ENCODE peak calls at places on chromosomes 12 and 14, in six cellular contexts. One of them, this sample, is unnamed.

GRCh38 chr14:50615056-50615455 is 53.0 kb downstream of the SAV1 start:
- DNase-seq in stimulated activated effector memory CD8-positive, alpha-beta T cell treated with anti-CD3 and anti-CD28 coated beads, Interleukin-12 subunit alpha, Interleukin-12 subunit beta, amount 100 ng/mL, for 72 hours: no peak
- DNase-seq in NCI-H2171 treated with DMSO at 0.1 percent for 48 hours: no peak
- DNase-seq in omental fat pad: no peak
- DNase-seq in stimulated activated CD8-positive, alpha-beta memory T cell treated with anti-CD3 and anti-CD28 coated beads, Interleukin-4, amount 100 ng/mL, for 4 hours: no peak
- DNase-seq in AG10803: no peak
- DNase-seq in this sample: no peak

GRCh38 chr12:14901228-14901562 is 15.5 kb upstream of the MGP start:
- DNase-seq in omental fat pad: no peak
- DNase-seq in stimulated activated CD8-positive, alpha-beta memory T cell treated with anti-CD3 and anti-CD28 coated beads, Interleukin-4, amount 100 ng/mL, for 4 hours: no peak
- DNase-seq in NCI-H2171 treated with DMSO at 0.1 percent for 48 hours: no peak
- DNase-seq in AG10803: no peak
- DNase-seq in stimulated activated effector memory CD8-positive, alpha-beta T cell treated with anti-CD3 and anti-CD28 coated beads, Interleukin-12 subunit alpha, Interleukin-12 subunit beta, amount 100 ng/mL, for 72 hours: no peak
- DNase-seq in this sample: no peak

GRCh38 chr12:96047621-96048211 is 12.3 kb upstream of the LTA4H start:
- DNase-seq in stimulated activated effector memory CD8-positive, alpha-beta T cell treated with anti-CD3 and anti-CD28 coated beads, Interleukin-12 subunit alpha, Interleukin-12 subunit beta, amount 100 ng/mL, for 72 hours: no peak
- DNase-seq in AG10803: peak
- DNase-seq in NCI-H2171 treated with DMSO at 0.1 percent for 48 hours: peak
- DNase-seq in stimulated activated CD8-positive, alpha-beta memory T cell treated with anti-CD3 and anti-CD28 coated beads, Interleukin-4, amount 100 ng/mL, for 4 hours: no peak
- DNase-seq in omental fat pad: no peak
- DNase-seq in this sample: no peak

GRCh38 chr14:39107624-39108023 is 4.6 kb upstream of the SEC23A start:
- DNase-seq in omental fat pad: no peak
- DNase-seq in NCI-H2171 treated with DMSO at 0.1 percent for 48 hours: peak
- DNase-seq in AG10803: peak
- DNase-seq in stimulated activated CD8-positive, alpha-beta memory T cell treated with anti-CD3 and anti-CD28 coated beads, Interleukin-4, amount 100 ng/mL, for 4 hours: no peak
- DNase-seq in stimulated activated effector memory CD8-positive, alpha-beta T cell treated with anti-CD3 and anti-CD28 coated beads, Interleukin-12 subunit alpha, Interleukin-12 subunit beta, amount 100 ng/mL, for 72 hours: no peak
- DNase-seq in this sample: no peak

GRCh38 chr12:109727039-109727723 is 13.6 kb downstream of the FAM222A start:
- DNase-seq in NCI-H2171 treated with DMSO at 0.1 percent for 48 hours: peak
- DNase-seq in omental fat pad: no peak
- DNase-seq in stimulated activated effector memory CD8-positive, alpha-beta T cell treated with anti-CD3 and anti-CD28 coated beads, Interleukin-12 subunit alpha, Interleukin-12 subunit beta, amount 100 ng/mL, for 72 hours: no peak
- DNase-seq in AG10803: no peak
- DNase-seq in stimulated activated CD8-positive, alpha-beta memory T cell treated with anti-CD3 and anti-CD28 coated beads, Interleukin-4, amount 100 ng/mL, for 4 hours: no peak
- DNase-seq in this sample: no peak

GRCh38 chr12:71551529-71551928 is 111.9 kb downstream of the LGR5 start:
- DNase-seq in omental fat pad: no peak
- DNase-seq in NCI-H2171 treated with DMSO at 0.1 percent for 48 hours: peak
- DNase-seq in stimulated activated CD8-positive, alpha-beta memory T cell treated with anti-CD3 and anti-CD28 coated beads, Interleukin-4, amount 100 ng/mL, for 4 hours: no peak
- DNase-seq in AG10803: peak
- DNase-seq in stimulated activated effector memory CD8-positive, alpha-beta T cell treated with anti-CD3 and anti-CD28 coated beads, Interleukin-12 subunit alpha, Interleukin-12 subunit beta, amount 100 ng/mL, for 72 hours: no peak
- DNase-seq in this sample: no peak

GRCh38 chr14:71474866-71475265 is 457.4 kb upstream of the RGS6 start:
- DNase-seq in stimulated activated CD8-positive, alpha-beta memory T cell treated with anti-CD3 and anti-CD28 coated beads, Interleukin-4, amount 100 ng/mL, for 4 hours: no peak
- DNase-seq in AG10803: no peak
- DNase-seq in NCI-H2171 treated with DMSO at 0.1 percent for 48 hours: peak
- DNase-seq in stimulated activated effector memory CD8-positive, alpha-beta T cell treated with anti-CD3 and anti-CD28 coated beads, Interleukin-12 subunit alpha, Interleukin-12 subunit beta, amount 100 ng/mL, for 72 hours: no peak
- DNase-seq in omental fat pad: no peak
- DNase-seq in this sample: no peak

GRCh38 chr14:96693986-96694385 is 103.2 kb upstream of the VRK1 start:
- DNase-seq in stimulated activated CD8-positive, alpha-beta memory T cell treated with anti-CD3 and anti-CD28 coated beads, Interleukin-4, amount 100 ng/mL, for 4 hours: no peak
- DNase-seq in NCI-H2171 treated with DMSO at 0.1 percent for 48 hours: no peak
- DNase-seq in AG10803: no peak
- DNase-seq in stimulated activated effector memory CD8-positive, alpha-beta T cell treated with anti-CD3 and anti-CD28 coated beads, Interleukin-12 subunit alpha, Interleukin-12 subunit beta, amount 100 ng/mL, for 72 hours: no peak
- DNase-seq in omental fat pad: no peak
- DNase-seq in this sample: no peak

GRCh38 chr14:28754209-28754985 is 12.2 kb upstream of the FOXG1 start:
- DNase-seq in AG10803: peak
- DNase-seq in stimulated activated CD8-positive, alpha-beta memory T cell treated with anti-CD3 and anti-CD28 coated beads, Interleukin-4, amount 100 ng/mL, for 4 hours: no peak
- DNase-seq in stimulated activated effector memory CD8-positive, alpha-beta T cell treated with anti-CD3 and anti-CD28 coated beads, Interleukin-12 subunit alpha, Interleukin-12 subunit beta, amount 100 ng/mL, for 72 hours: no peak
- DNase-seq in NCI-H2171 treated with DMSO at 0.1 percent for 48 hours: peak
- DNase-seq in omental fat pad: no peak
- DNase-seq in this sample: no peak

GRCh38 chr12:96425321-96425720 is 25.1 kb upstream of the CDK17 start:
- DNase-seq in stimulated activated CD8-positive, alpha-beta memory T cell treated with anti-CD3 and anti-CD28 coated beads, Interleukin-4, amount 100 ng/mL, for 4 hours: no peak
- DNase-seq in omental fat pad: no peak
- DNase-seq in stimulated activated effector memory CD8-positive, alpha-beta T cell treated with anti-CD3 and anti-CD28 coated beads, Interleukin-12 subunit alpha, Interleukin-12 subunit beta, amount 100 ng/mL, for 72 hours: no peak
- DNase-seq in NCI-H2171 treated with DMSO at 0.1 percent for 48 hours: no peak
- DNase-seq in AG10803: peak
- DNase-seq in this sample: no peak

GRCh38 chr12:104684884-104685283 is 228.1 kb downstream of the CHST11 start:
- DNase-seq in AG10803: peak
- DNase-seq in stimulated activated effector memory CD8-positive, alpha-beta T cell treated with anti-CD3 and anti-CD28 coated beads, Interleukin-12 subunit alpha, Interleukin-12 subunit beta, amount 100 ng/mL, for 72 hours: no peak
- DNase-seq in NCI-H2171 treated with DMSO at 0.1 percent for 48 hours: peak
- DNase-seq in stimulated activated CD8-positive, alpha-beta memory T cell treated with anti-CD3 and anti-CD28 coated beads, Interleukin-4, amount 100 ng/mL, for 4 hours: no peak
- DNase-seq in omental fat pad: no peak
- DNase-seq in this sample: no peak

GRCh38 chr12:57545809-57546437 is 1.1 kb downstream of the DCTN2 start:
- DNase-seq in omental fat pad: no peak
- DNase-seq in stimulated activated effector memory CD8-positive, alpha-beta T cell treated with anti-CD3 and anti-CD28 coated beads, Interleukin-12 subunit alpha, Interleukin-12 subunit beta, amount 100 ng/mL, for 72 hours: no peak
- DNase-seq in NCI-H2171 treated with DMSO at 0.1 percent for 48 hours: no peak
- DNase-seq in AG10803: no peak
- DNase-seq in stimulated activated CD8-positive, alpha-beta memory T cell treated with anti-CD3 and anti-CD28 coated beads, Interleukin-4, amount 100 ng/mL, for 4 hours: no peak
- DNase-seq in this sample: no peak

GRCh38 chr12:104142543-104142942 is 4.5 kb upstream of the NFYB start:
- DNase-seq in NCI-H2171 treated with DMSO at 0.1 percent for 48 hours: no peak
- DNase-seq in stimulated activated CD8-positive, alpha-beta memory T cell treated with anti-CD3 and anti-CD28 coated beads, Interleukin-4, amount 100 ng/mL, for 4 hours: no peak
- DNase-seq in omental fat pad: no peak
- DNase-seq in stimulated activated effector memory CD8-positive, alpha-beta T cell treated with anti-CD3 and anti-CD28 coated beads, Interleukin-12 subunit alpha, Interleukin-12 subunit beta, amount 100 ng/mL, for 72 hours: no peak
- DNase-seq in AG10803: no peak
- DNase-seq in this sample: no peak

GRCh38 chr12:54616933-54617535 is 17.7 kb downstream of the LACRT start:
- DNase-seq in NCI-H2171 treated with DMSO at 0.1 percent for 48 hours: no peak
- DNase-seq in omental fat pad: no peak
- DNase-seq in stimulated activated CD8-positive, alpha-beta memory T cell treated with anti-CD3 and anti-CD28 coated beads, Interleukin-4, amount 100 ng/mL, for 4 hours: no peak
- DNase-seq in stimulated activated effector memory CD8-positive, alpha-beta T cell treated with anti-CD3 and anti-CD28 coated beads, Interleukin-12 subunit alpha, Interleukin-12 subunit beta, amount 100 ng/mL, for 72 hours: no peak
- DNase-seq in AG10803: no peak
- DNase-seq in this sample: no peak

GRCh38 chr12:54527631-54527929 is 21.8 kb upstream of the PDE1B start:
- DNase-seq in NCI-H2171 treated with DMSO at 0.1 percent for 48 hours: no peak
- DNase-seq in omental fat pad: no peak
- DNase-seq in AG10803: no peak
- DNase-seq in stimulated activated effector memory CD8-positive, alpha-beta T cell treated with anti-CD3 and anti-CD28 coated beads, Interleukin-12 subunit alpha, Interleukin-12 subunit beta, amount 100 ng/mL, for 72 hours: no peak
- DNase-seq in stimulated activated CD8-positive, alpha-beta memory T cell treated with anti-CD3 and anti-CD28 coated beads, Interleukin-4, amount 100 ng/mL, for 4 hours: no peak
- DNase-seq in this sample: no peak

GRCh38 chr12:3247596-3248270 is 170.6 kb downstream of the TSPAN9 start:
- DNase-seq in AG10803: no peak
- DNase-seq in NCI-H2171 treated with DMSO at 0.1 percent for 48 hours: peak
- DNase-seq in omental fat pad: no peak
- DNase-seq in stimulated activated CD8-positive, alpha-beta memory T cell treated with anti-CD3 and anti-CD28 coated beads, Interleukin-4, amount 100 ng/mL, for 4 hours: no peak
- DNase-seq in stimulated activated effector memory CD8-positive, alpha-beta T cell treated with anti-CD3 and anti-CD28 coated beads, Interleukin-12 subunit alpha, Interleukin-12 subunit beta, amount 100 ng/mL, for 72 hours: no peak
- DNase-seq in this sample: no peak

GRCh38 chr12:71710276-71711125 is 24.6 kb downstream of the TMEM19 start:
- DNase-seq in NCI-H2171 treated with DMSO at 0.1 percent for 48 hours: peak
- DNase-seq in omental fat pad: no peak
- DNase-seq in stimulated activated effector memory CD8-positive, alpha-beta T cell treated with anti-CD3 and anti-CD28 coated beads, Interleukin-12 subunit alpha, Interleukin-12 subunit beta, amount 100 ng/mL, for 72 hours: no peak
- DNase-seq in stimulated activated CD8-positive, alpha-beta memory T cell treated with anti-CD3 and anti-CD28 coated beads, Interleukin-4, amount 100 ng/mL, for 4 hours: no peak
- DNase-seq in AG10803: peak
- DNase-seq in this sample: no peak

GRCh38 chr14:65910108-65910507 is 497.6 kb downstream of the FUT8 start:
- DNase-seq in stimulated activated effector memory CD8-positive, alpha-beta T cell treated with anti-CD3 and anti-CD28 coated beads, Interleukin-12 subunit alpha, Interleukin-12 subunit beta, amount 100 ng/mL, for 72 hours: no peak
- DNase-seq in omental fat pad: no peak
- DNase-seq in stimulated activated CD8-positive, alpha-beta memory T cell treated with anti-CD3 and anti-CD28 coated beads, Interleukin-4, amount 100 ng/mL, for 4 hours: no peak
- DNase-seq in NCI-H2171 treated with DMSO at 0.1 percent for 48 hours: no peak
- DNase-seq in AG10803: peak
- DNase-seq in this sample: no peak

GRCh38 chr12:54526800-54527630 is 22.4 kb upstream of the PDE1B start:
- DNase-seq in AG10803: peak
- DNase-seq in omental fat pad: no peak
- DNase-seq in stimulated activated effector memory CD8-positive, alpha-beta T cell treated with anti-CD3 and anti-CD28 coated beads, Interleukin-12 subunit alpha, Interleukin-12 subunit beta, amount 100 ng/mL, for 72 hours: peak
- DNase-seq in stimulated activated CD8-positive, alpha-beta memory T cell treated with anti-CD3 and anti-CD28 coated beads, Interleukin-4, amount 100 ng/mL, for 4 hours: no peak
- DNase-seq in NCI-H2171 treated with DMSO at 0.1 percent for 48 hours: no peak
- DNase-seq in this sample: no peak

GRCh38 chr12:93192878-93193277 is 184.8 kb upstream of the NUDT4 start:
- DNase-seq in AG10803: no peak
- DNase-seq in stimulated activated CD8-positive, alpha-beta memory T cell treated with anti-CD3 and anti-CD28 coated beads, Interleukin-4, amount 100 ng/mL, for 4 hours: no peak
- DNase-seq in omental fat pad: no peak
- DNase-seq in stimulated activated effector memory CD8-positive, alpha-beta T cell treated with anti-CD3 and anti-CD28 coated beads, Interleukin-12 subunit alpha, Interleukin-12 subunit beta, amount 100 ng/mL, for 72 hours: no peak
- DNase-seq in NCI-H2171 treated with DMSO at 0.1 percent for 48 hours: no peak
- DNase-seq in this sample: no peak

GRCh38 chr12:17866802-17867201 is 223.2 kb downstream of the RERGL start:
- DNase-seq in NCI-H2171 treated with DMSO at 0.1 percent for 48 hours: no peak
- DNase-seq in AG10803: no peak
- DNase-seq in stimulated activated CD8-positive, alpha-beta memory T cell treated with anti-CD3 and anti-CD28 coated beads, Interleukin-4, amount 100 ng/mL, for 4 hours: no peak
- DNase-seq in omental fat pad: no peak
- DNase-seq in stimulated activated effector memory CD8-positive, alpha-beta T cell treated with anti-CD3 and anti-CD28 coated beads, Interleukin-12 subunit alpha, Interleukin-12 subunit beta, amount 100 ng/mL, for 72 hours: no peak
- DNase-seq in this sample: no peak

GRCh38 chr12:111310076-111310870 is 58.6 kb downstream of the PHETA1 start:
- DNase-seq in omental fat pad: no peak
- DNase-seq in stimulated activated effector memory CD8-positive, alpha-beta T cell treated with anti-CD3 and anti-CD28 coated beads, Interleukin-12 subunit alpha, Interleukin-12 subunit beta, amount 100 ng/mL, for 72 hours: no peak
- DNase-seq in AG10803: no peak
- DNase-seq in stimulated activated CD8-positive, alpha-beta memory T cell treated with anti-CD3 and anti-CD28 coated beads, Interleukin-4, amount 100 ng/mL, for 4 hours: no peak
- DNase-seq in NCI-H2171 treated with DMSO at 0.1 percent for 48 hours: no peak
- DNase-seq in this sample: no peak

GRCh38 chr12:6200266-6201198 is at the start of gene CD9:
- DNase-seq in stimulated activated CD8-positive, alpha-beta memory T cell treated with anti-CD3 and anti-CD28 coated beads, Interleukin-4, amount 100 ng/mL, for 4 hours: no peak
- DNase-seq in AG10803: no peak
- DNase-seq in NCI-H2171 treated with DMSO at 0.1 percent for 48 hours: no peak
- DNase-seq in stimulated activated effector memory CD8-positive, alpha-beta T cell treated with anti-CD3 and anti-CD28 coated beads, Interleukin-12 subunit alpha, Interleukin-12 subunit beta, amount 100 ng/mL, for 72 hours: no peak
- DNase-seq in omental fat pad: no peak
- DNase-seq in this sample: peak

GRCh38 chr12:31363826-31364225 is 37.9 kb upstream of the SINHCAF start:
- DNase-seq in stimulated activated effector memory CD8-positive, alpha-beta T cell treated with anti-CD3 and anti-CD28 coated beads, Interleukin-12 subunit alpha, Interleukin-12 subunit beta, amount 100 ng/mL, for 72 hours: no peak
- DNase-seq in NCI-H2171 treated with DMSO at 0.1 percent for 48 hours: no peak
- DNase-seq in stimulated activated CD8-positive, alpha-beta memory T cell treated with anti-CD3 and anti-CD28 coated beads, Interleukin-4, amount 100 ng/mL, for 4 hours: no peak
- DNase-seq in omental fat pad: no peak
- DNase-seq in AG10803: no peak
- DNase-seq in this sample: no peak

GRCh38 chr12:105279460-105280056 is 43.6 kb upstream of the APPL2 start:
- DNase-seq in NCI-H2171 treated with DMSO at 0.1 percent for 48 hours: no peak
- DNase-seq in stimulated activated effector memory CD8-positive, alpha-beta T cell treated with anti-CD3 and anti-CD28 coated beads, Interleukin-12 subunit alpha, Interleukin-12 subunit beta, amount 100 ng/mL, for 72 hours: peak
- DNase-seq in omental fat pad: no peak
- DNase-seq in AG10803: no peak
- DNase-seq in stimulated activated CD8-positive, alpha-beta memory T cell treated with anti-CD3 and anti-CD28 coated beads, Interleukin-4, amount 100 ng/mL, for 4 hours: peak
- DNase-seq in this sample: no peak

GRCh38 chr12:121861549-121862254 is 3.0 kb upstream of the HPD start:
- DNase-seq in omental fat pad: no peak
- DNase-seq in stimulated activated effector memory CD8-positive, alpha-beta T cell treated with anti-CD3 and anti-CD28 coated beads, Interleukin-12 subunit alpha, Interleukin-12 subunit beta, amount 100 ng/mL, for 72 hours: no peak
- DNase-seq in NCI-H2171 treated with DMSO at 0.1 percent for 48 hours: peak
- DNase-seq in AG10803: peak
- DNase-seq in stimulated activated CD8-positive, alpha-beta memory T cell treated with anti-CD3 and anti-CD28 coated beads, Interleukin-4, amount 100 ng/mL, for 4 hours: no peak
- DNase-seq in this sample: no peak

GRCh38 chr12:59927041-59927440 is 331.2 kb downstream of the SLC16A7 start:
- DNase-seq in stimulated activated CD8-positive, alpha-beta memory T cell treated with anti-CD3 and anti-CD28 coated beads, Interleukin-4, amount 100 ng/mL, for 4 hours: no peak
- DNase-seq in AG10803: peak
- DNase-seq in NCI-H2171 treated with DMSO at 0.1 percent for 48 hours: no peak
- DNase-seq in stimulated activated effector memory CD8-positive, alpha-beta T cell treated with anti-CD3 and anti-CD28 coated beads, Interleukin-12 subunit alpha, Interleukin-12 subunit beta, amount 100 ng/mL, for 72 hours: no peak
- DNase-seq in omental fat pad: no peak
- DNase-seq in this sample: no peak

GRCh38 chr12:124179936-124180605 is 114.8 kb upstream of the RFLNA start:
- DNase-seq in stimulated activated CD8-positive, alpha-beta memory T cell treated with anti-CD3 and anti-CD28 coated beads, Interleukin-4, amount 100 ng/mL, for 4 hours: no peak
- DNase-seq in AG10803: no peak
- DNase-seq in omental fat pad: no peak
- DNase-seq in stimulated activated effector memory CD8-positive, alpha-beta T cell treated with anti-CD3 and anti-CD28 coated beads, Interleukin-12 subunit alpha, Interleukin-12 subunit beta, amount 100 ng/mL, for 72 hours: no peak
- DNase-seq in NCI-H2171 treated with DMSO at 0.1 percent for 48 hours: no peak
- DNase-seq in this sample: no peak

GRCh38 chr14:32920696-32921276 is 17.9 kb upstream of the NPAS3 start:
- DNase-seq in omental fat pad: no peak
- DNase-seq in stimulated activated effector memory CD8-positive, alpha-beta T cell treated with anti-CD3 and anti-CD28 coated beads, Interleukin-12 subunit alpha, Interleukin-12 subunit beta, amount 100 ng/mL, for 72 hours: no peak
- DNase-seq in AG10803: no peak
- DNase-seq in NCI-H2171 treated with DMSO at 0.1 percent for 48 hours: no peak
- DNase-seq in stimulated activated CD8-positive, alpha-beta memory T cell treated with anti-CD3 and anti-CD28 coated beads, Interleukin-4, amount 100 ng/mL, for 4 hours: no peak
- DNase-seq in this sample: no peak

GRCh38 chr12:61538951-61539350 is 721.3 kb upstream of the USP15 start:
- DNase-seq in stimulated activated effector memory CD8-positive, alpha-beta T cell treated with anti-CD3 and anti-CD28 coated beads, Interleukin-12 subunit alpha, Interleukin-12 subunit beta, amount 100 ng/mL, for 72 hours: no peak
- DNase-seq in stimulated activated CD8-positive, alpha-beta memory T cell treated with anti-CD3 and anti-CD28 coated beads, Interleukin-4, amount 100 ng/mL, for 4 hours: no peak
- DNase-seq in omental fat pad: no peak
- DNase-seq in AG10803: no peak
- DNase-seq in NCI-H2171 treated with DMSO at 0.1 percent for 48 hours: no peak
- DNase-seq in this sample: no peak

GRCh38 chr12:131102991-131103609 is 149.4 kb downstream of the ADGRD1 start:
- DNase-seq in AG10803: no peak
- DNase-seq in stimulated activated CD8-positive, alpha-beta memory T cell treated with anti-CD3 and anti-CD28 coated beads, Interleukin-4, amount 100 ng/mL, for 4 hours: no peak
- DNase-seq in NCI-H2171 treated with DMSO at 0.1 percent for 48 hours: no peak
- DNase-seq in stimulated activated effector memory CD8-positive, alpha-beta T cell treated with anti-CD3 and anti-CD28 coated beads, Interleukin-12 subunit alpha, Interleukin-12 subunit beta, amount 100 ng/mL, for 72 hours: no peak
- DNase-seq in omental fat pad: peak
- DNase-seq in this sample: no peak

GRCh38 chr14:75011356-75012097 is 8.8 kb downstream of the EIF2B2 start:
- DNase-seq in stimulated activated CD8-positive, alpha-beta memory T cell treated with anti-CD3 and anti-CD28 coated beads, Interleukin-4, amount 100 ng/mL, for 4 hours: no peak
- DNase-seq in NCI-H2171 treated with DMSO at 0.1 percent for 48 hours: no peak
- DNase-seq in stimulated activated effector memory CD8-positive, alpha-beta T cell treated with anti-CD3 and anti-CD28 coated beads, Interleukin-12 subunit alpha, Interleukin-12 subunit beta, amount 100 ng/mL, for 72 hours: no peak
- DNase-seq in omental fat pad: no peak
- DNase-seq in AG10803: peak
- DNase-seq in this sample: no peak

GRCh38 chr14:20934148-20934762 is 21.0 kb upstream of the RNASE2 start:
- DNase-seq in NCI-H2171 treated with DMSO at 0.1 percent for 48 hours: no peak
- DNase-seq in stimulated activated CD8-positive, alpha-beta memory T cell treated with anti-CD3 and anti-CD28 coated beads, Interleukin-4, amount 100 ng/mL, for 4 hours: no peak
- DNase-seq in stimulated activated effector memory CD8-positive, alpha-beta T cell treated with anti-CD3 and anti-CD28 coated beads, Interleukin-12 subunit alpha, Interleukin-12 subunit beta, amount 100 ng/mL, for 72 hours: peak
- DNase-seq in AG10803: peak
- DNase-seq in omental fat pad: no peak
- DNase-seq in this sample: peak

GRCh38 chr14:32121536-32121935 is 44.4 kb downstream of the ARHGAP5 start:
- DNase-seq in stimulated activated effector memory CD8-positive, alpha-beta T cell treated with anti-CD3 and anti-CD28 coated beads, Interleukin-12 subunit alpha, Interleukin-12 subunit beta, amount 100 ng/mL, for 72 hours: no peak
- DNase-seq in AG10803: no peak
- DNase-seq in stimulated activated CD8-positive, alpha-beta memory T cell treated with anti-CD3 and anti-CD28 coated beads, Interleukin-4, amount 100 ng/mL, for 4 hours: no peak
- DNase-seq in NCI-H2171 treated with DMSO at 0.1 percent for 48 hours: no peak
- DNase-seq in omental fat pad: no peak
- DNase-seq in this sample: no peak

GRCh38 chr12:77697126-77697525 is 133.6 kb upstream of the NAV3 start:
- DNase-seq in omental fat pad: no peak
- DNase-seq in NCI-H2171 treated with DMSO at 0.1 percent for 48 hours: no peak
- DNase-seq in stimulated activated CD8-positive, alpha-beta memory T cell treated with anti-CD3 and anti-CD28 coated beads, Interleukin-4, amount 100 ng/mL, for 4 hours: no peak
- DNase-seq in AG10803: no peak
- DNase-seq in stimulated activated effector memory CD8-positive, alpha-beta T cell treated with anti-CD3 and anti-CD28 coated beads, Interleukin-12 subunit alpha, Interleukin-12 subunit beta, amount 100 ng/mL, for 72 hours: no peak
- DNase-seq in this sample: no peak